ENCODE peak calls at places on chromosome 15, in four cellular contexts. A, M, P and B are unnamed samples.

GRCh38 chr15:76217029-76217866 is 94.0 kb downstream of the ETFA start:
- DNase-seq in M (no peak), A (no peak), P (no peak), B (no peak)

GRCh38 chr15:56757884-56758283 is 24.6 kb upstream of the ZNF280D start:
- DNase-seq in P (no peak), A (no peak), M (no peak), B (no peak)

GRCh38 chr15:77033729-77034619 is 36.9 kb downstream of the TSPAN3 start:
- DNase-seq in A (no peak), M (no peak), P (no peak), B (peak; percentile 22)

GRCh38 chr15:33910741-33911140 is 57.6 kb upstream of the CHRM5 start:
- DNase-seq in M (no peak), P (no peak), A (no peak), B (no peak)

GRCh38 chr15:92930776-92931175 is 30.7 kb downstream of the CHD2 start:
- DNase-seq in A (no peak), M (no peak), P (no peak), B (no peak)

GRCh38 chr15:22262613-22263020 is 182.3 kb downstream of the OR4M2 start:
- DNase-seq in P (no peak), M (no peak), A (no peak), B (no peak)

GRCh38 chr15:101056366-101057334 is 137.5 kb downstream of the LRRK1 start:
- DNase-seq in P (no peak), M (no peak), A (peak; percentile 80), B (peak; percentile 7)

GRCh38 chr15:76334438-76335004 is 2.1 kb upstream of the ISL2 start:
- DNase-seq in A (no peak), P (no peak), M (no peak), B (no peak)

GRCh38 chr15:70195808-70196304 is 98.1 kb upstream of the TLE3 start:
- DNase-seq in P (no peak), A (peak; percentile 67), M (peak; percentile 43), B (peak; percentile 58)

GRCh38 chr15:68313501-68314390 is 36.2 kb downstream of the FEM1B start:
- DNase-seq in P (no peak), M (no peak), A (no peak), B (peak; percentile 18)

GRCh38 chr15:31215490-31216209 is 111.0 kb upstream of the KLF13 start:
- DNase-seq in M (peak; percentile 87), P (no peak), A (peak; percentile 54), B (peak; percentile 94)

GRCh38 chr15:72797834-72798233 is 14.3 kb upstream of the ADPGK start:
- DNase-seq in A (peak; percentile 41), P (no peak), M (no peak), B (no peak)

GRCh38 chr15:31516874-31517273 is 190.2 kb downstream of the KLF13 start:
- DNase-seq in P (no peak), M (no peak), A (no peak), B (no peak)

GRCh38 chr15:77440378-77440999 is 19.8 kb downstream of the HMG20A start:
- DNase-seq in A (no peak), M (no peak), P (peak; percentile 48), B (no peak)

GRCh38 chr15:60721706-60722105 is 242.8 kb upstream of the ICE2 start:
- DNase-seq in A (no peak), P (no peak), M (no peak), B (no peak)

GRCh38 chr15:39504812-39505211 is 76.1 kb upstream of the THBS1 start:
- DNase-seq in P (no peak), M (no peak), A (no peak), B (no peak)

GRCh38 chr15:92807971-92808571 is 92.1 kb upstream of the CHD2 start:
- DNase-seq in P (no peak), A (no peak), M (no peak), B (no peak)

GRCh38 chr15:45555914-45556608 is 31.1 kb upstream of the BLOC1S6 start:
- DNase-seq in A (no peak), P (peak; percentile 13), M (no peak), B (no peak)

GRCh38 chr15:69414702-69415161 is 583 bp downstream of the KIF23 start:
- DNase-seq in M (peak; percentile 57), P (no peak), A (peak; percentile 74), B (no peak)

GRCh38 chr15:72197045-72197459 is 535 bp downstream of the GRAMD2A start:
- DNase-seq in A (no peak), M (no peak), P (no peak), B (peak; percentile 45)

GRCh38 chr15:42775431-42775830 is 38.5 kb upstream of the CDAN1 start:
- DNase-seq in A (no peak), P (no peak), M (no peak), B (no peak)

GRCh38 chr15:70133781-70134180 is 36.1 kb upstream of the TLE3 start:
- DNase-seq in P (no peak), M (no peak), A (no peak), B (no peak)

GRCh38 chr15:24292837-24293236 is 382.7 kb upstream of the NPAP1 start:
- DNase-seq in A (no peak), M (no peak), P (no peak), B (no peak)

GRCh38 chr15:85690546-85691226 is 104.0 kb downstream of the KLHL25 start:
- DNase-seq in A (no peak), P (peak; percentile 79), M (no peak), B (no peak)

GRCh38 chr15:42605281-42605744 is 29.9 kb downstream of the STARD9 start:
- DNase-seq in M (no peak), P (peak; percentile 59), A (no peak), B (peak; percentile 16)

GRCh38 chr15:77493324-77493907 is 72.7 kb downstream of the HMG20A start:
- DNase-seq in P (no peak), A (no peak), M (no peak), B (no peak)

GRCh38 chr15:90018216-90018831 is 17.2 kb downstream of the ZNF710 start:
- DNase-seq in P (no peak), A (no peak), M (no peak), B (no peak)

GRCh38 chr15:90021108-90021507 is 20.0 kb downstream of the ZNF710 start:
- DNase-seq in A (no peak), P (no peak), M (no peak), B (no peak)

GRCh38 chr15:90019611-90020010 is 18.5 kb downstream of the ZNF710 start:
- DNase-seq in M (no peak), P (no peak), A (no peak), B (no peak)

GRCh38 chr15:90022345-90022744 is 21.2 kb downstream of the ZNF710 start:
- DNase-seq in M (no peak), P (no peak), A (no peak), B (no peak)

DNA sequence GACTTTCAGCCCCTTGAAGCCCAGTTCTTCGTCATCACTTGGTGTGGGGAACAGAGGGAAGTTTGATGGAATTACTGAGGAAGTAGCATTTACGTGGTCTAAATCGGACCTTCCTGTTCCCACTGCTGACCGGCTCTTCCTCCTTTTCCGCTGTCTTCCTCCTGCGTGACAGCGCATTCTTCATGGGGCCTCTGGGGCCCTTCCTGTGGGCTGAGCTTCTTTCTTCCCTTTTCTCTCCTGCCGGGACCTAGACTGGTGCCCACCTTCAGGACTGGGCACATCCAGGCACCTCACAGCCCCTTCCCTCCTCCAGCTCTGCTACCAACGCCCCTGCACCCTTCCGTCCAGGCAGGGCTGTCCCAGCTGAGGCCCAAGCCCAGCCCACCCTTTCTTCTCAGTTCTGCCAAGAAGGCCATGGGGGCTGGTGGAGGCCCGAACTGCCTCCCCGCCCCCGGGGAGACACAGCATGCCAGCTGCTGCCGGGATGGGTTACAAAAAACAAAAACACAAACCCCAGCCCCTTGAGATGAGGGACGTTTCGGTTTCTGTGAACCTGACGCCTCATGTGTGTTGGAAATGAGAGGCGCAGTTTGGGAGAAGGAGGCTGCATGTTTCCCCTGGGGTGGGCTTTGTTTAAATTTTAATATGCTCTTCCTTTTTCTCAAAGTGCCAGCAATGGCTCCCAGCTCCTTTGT is 19.1 kb downstream of the ZNF710 start:
- DNase-seq in A (no peak), M (no peak), P (no peak), B (no peak)
- H3K79me2 ChIP-seq in A (peaks cover 47% of the 10 kb centered on the region), M (no peaks in the 10 kb centered on the region), P (peaks cover 54% of the 10 kb centered on the region), B (peaks cover 7% of the 10 kb centered on the region)

GRCh38 chr15:65918357-65918920 is 49.1 kb downstream of the RAB11A start:
- DNase-seq in A (no peak), P (peak; percentile 51), M (no peak), B (no peak)

GRCh38 chr15:65916664-65917406 is 47.5 kb downstream of the RAB11A start:
- DNase-seq in A (peak; percentile 80), M (peak; percentile 72), P (peak; percentile 84), B (peak; percentile 91)

GRCh38 chr15:65916041-65916663 is 46.9 kb downstream of the RAB11A start:
- DNase-seq in A (no peak), M (no peak), P (no peak), B (no peak)

GRCh38 chr15:65917936-65918335 is 48.6 kb downstream of the RAB11A start:
- DNase-seq in P (no peak), A (no peak), M (no peak), B (no peak)

GRCh38 chr15:65917407-65917756 is 48.1 kb downstream of the RAB11A start:
- DNase-seq in M (no peak), A (no peak), P (no peak), B (no peak)
- TF ChIP-seq MXI1 in M (no peak), A (no peak), P (no peak), B (no peak)

GRCh38 chr15:63052128-63052826 is 9.7 kb downstream of the TPM1 start:
- DNase-seq in P (no peak), M (no peak), A (no peak), B (no peak)
- H3K79me2 ChIP-seq in P (no peaks in the 10 kb centered on the region), M (peaks cover 72% of the 10 kb centered on the region), A (peaks cover 60% of the 10 kb centered on the region), B (peaks cover 100% of the 10 kb centered on the region)

GRCh38 chr15:82044373-82045178 is 1.2 kb downstream of the MEX3B start:
- DNase-seq in P (no peak), M (peak; percentile 48), A (no peak), B (peak; percentile 82)
- TF ChIP-seq MXI1 in P (no peak), M (no peak), A (no peak), B (no peak)

GRCh38 chr15:90055182-90055581 is 47.1 kb downstream of the IDH2 start:
- DNase-seq in A (peak; percentile 32), P (no peak), M (no peak), B (no peak)

GRCh38 chr15:90054618-90055097 is 47.6 kb downstream of the IDH2 start:
- DNase-seq in A (peak; percentile 90), P (no peak), M (no peak), B (no peak)

GRCh38 chr15:90049666-90050604 is 48.8 kb downstream of the ZNF710 start:
- DNase-seq in A (no peak), M (no peak), P (no peak), B (no peak)

GRCh38 chr15:90058308-90058707 is 44.0 kb downstream of the IDH2 start:
- DNase-seq in A (no peak), M (no peak), P (peak; percentile 43), B (no peak)

DNA sequence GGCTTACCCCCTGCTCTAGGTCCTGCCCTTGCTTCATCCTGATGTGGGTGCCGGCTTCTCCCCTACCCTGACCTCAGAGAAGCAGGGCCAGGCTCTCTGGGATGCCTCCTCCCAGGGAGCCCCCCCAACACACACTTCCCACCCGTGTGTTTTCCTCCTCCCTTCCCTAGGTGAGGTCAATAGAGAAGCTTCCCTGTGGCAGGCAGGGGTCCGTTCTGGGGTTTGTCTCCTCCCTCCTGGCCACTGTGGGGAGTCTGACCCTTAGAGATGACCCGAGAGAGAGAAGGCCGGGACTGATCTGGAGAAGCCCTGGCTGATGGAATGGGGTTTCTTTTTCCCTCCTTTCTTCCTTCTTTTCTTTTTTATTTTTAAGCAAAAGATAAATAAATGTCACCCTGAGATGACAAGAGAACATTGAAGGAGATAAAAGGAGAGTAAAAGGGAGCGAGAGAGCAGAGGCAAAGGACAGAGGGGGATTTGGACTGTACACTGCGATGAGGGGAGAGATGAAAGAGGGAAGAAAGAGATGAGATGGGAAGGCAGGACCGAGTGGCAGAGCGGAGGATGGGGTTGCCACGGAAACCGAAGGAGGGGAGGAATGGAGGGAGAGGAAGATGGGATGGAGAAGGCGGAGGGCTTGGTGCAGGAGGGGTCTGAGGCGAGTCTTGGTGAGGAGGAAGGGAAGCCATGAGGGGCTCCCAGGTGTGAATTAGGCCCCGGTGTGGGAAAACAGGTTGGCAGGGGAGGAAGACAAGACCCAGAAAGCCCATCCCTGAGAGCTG is 48.4 kb downstream of the IDH2 start:
- DNase-seq in P (no peak), M (no peak), A (no peak), B (no peak)
- H3K79me2 ChIP-seq in P (peaks cover 8% of the 10 kb centered on the region), M (no peaks in the 10 kb centered on the region), A (no peaks in the 10 kb centered on the region), B (no peaks in the 10 kb centered on the region)